ENCODE peak calls at places on chromosomes 6 and 20, in ten cellular contexts. X, Q, M, J, A, B, N, U, W and G are unnamed samples.

GRCh38 chr6:1031671-1032070 is 280.2 kb upstream of the FOXQ1 start:
- DNase-seq in X (no peak), Q (no peak), M (no peak), J (no peak), A (no peak), B (no peak), N (no peak), U (no peak), W (no peak), G (no peak)

GRCh38 chr6:165925474-165926156 is 242.0 kb downstream of the TBXT start:
- DNase-seq in X (no peak), Q (no peak), M (no peak), J (no peak), A (no peak), B (no peak), N (no peak), U (no peak), W (no peak), G (no peak)

GRCh38 chr6:105282801-105283585 is 103.2 kb upstream of the POPDC3 start:
- DNase-seq in X (no peak), Q (no peak), M (no peak), J (no peak), A (no peak), B (no peak), N (no peak), U (no peak), W (no peak), G (no peak)

GRCh38 chr6:129370268-129370916 is 339.6 kb downstream of the ARHGAP18 start:
- DNase-seq in X (no peak), Q (no peak), M (peak), J (peak), A (no peak), B (peak), N (peak), U (peak), W (peak), G (peak)

GRCh38 chr20:12815369-12815768 is 193.4 kb upstream of the SPTLC3 start:
- DNase-seq in X (no peak), Q (no peak), M (no peak), J (no peak), A (no peak), B (no peak), N (no peak), U (no peak), W (no peak), G (no peak)

GRCh38 chr6:93407186-93407585 is 12.2 kb downstream of the EPHA7 start:
- DNase-seq in X (no peak), Q (no peak), M (no peak), J (no peak), A (no peak), B (no peak), N (no peak), U (no peak), W (no peak), G (no peak)

GRCh38 chr6:133889557-133890301 is 816 bp downstream of the TCF21 start:
- DNase-seq in X (no peak), Q (no peak), M (no peak), J (no peak), A (no peak), B (no peak), N (no peak), U (no peak), W (no peak), G (no peak)

GRCh38 chr6:109467696-109468095 is 12.1 kb upstream of the MICAL1 start:
- DNase-seq in X (no peak), Q (no peak), M (no peak), J (no peak), A (no peak), B (no peak), N (no peak), U (no peak), W (no peak), G (no peak)

DNA sequence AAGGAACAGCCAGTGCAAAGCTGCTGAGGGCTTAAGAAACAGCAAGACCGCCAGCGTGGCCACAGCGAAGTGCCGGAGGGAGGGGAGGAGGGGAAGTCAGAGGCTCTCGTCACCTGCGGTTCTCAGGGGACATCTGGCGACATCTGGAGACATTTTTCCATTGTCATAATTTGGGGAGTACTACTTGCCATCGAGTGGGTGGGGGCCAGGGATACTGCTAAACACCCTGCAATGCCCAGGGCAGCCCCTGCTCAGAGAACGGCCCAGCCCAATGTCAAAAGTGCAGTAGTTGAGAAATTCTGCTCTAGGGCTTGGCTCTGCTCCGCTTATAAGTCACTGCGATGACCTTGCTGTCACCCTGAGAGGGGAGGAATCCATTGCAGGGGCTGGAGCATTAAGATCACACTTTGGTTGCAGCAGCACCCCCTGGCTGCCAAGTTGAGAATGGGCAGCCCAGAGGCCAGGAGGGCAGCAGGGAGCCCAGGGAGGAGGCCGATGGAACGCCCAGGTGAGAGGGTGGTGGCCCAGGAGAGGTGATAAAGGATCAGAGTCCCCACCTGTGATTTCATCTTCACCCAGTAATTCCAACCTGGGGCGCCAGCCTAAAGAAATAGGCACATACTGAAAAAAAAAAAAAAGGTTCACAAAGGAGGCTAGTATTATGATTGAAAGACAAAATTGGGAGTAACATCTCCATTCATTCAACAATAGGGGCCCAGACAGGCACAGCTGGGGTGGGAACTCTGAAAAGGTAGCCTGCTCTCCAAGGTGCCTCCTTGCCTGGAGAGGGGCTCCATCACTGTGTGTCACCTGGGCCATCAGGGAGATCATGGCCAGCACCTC is 218.2 kb downstream of the BMP7 start:
- DNase-seq in X (no peak), Q (peak), M (no peak), J (peak), A (no peak), B (no peak), N (no peak), U (peak), W (peak), G (no peak)
- TF ChIP-seq CTCF in X (no peak), Q (peak), M (peak), J (peak), A (no peak), B (peak), N (peak), U (peak), W (peak), G (peak)

DNA sequence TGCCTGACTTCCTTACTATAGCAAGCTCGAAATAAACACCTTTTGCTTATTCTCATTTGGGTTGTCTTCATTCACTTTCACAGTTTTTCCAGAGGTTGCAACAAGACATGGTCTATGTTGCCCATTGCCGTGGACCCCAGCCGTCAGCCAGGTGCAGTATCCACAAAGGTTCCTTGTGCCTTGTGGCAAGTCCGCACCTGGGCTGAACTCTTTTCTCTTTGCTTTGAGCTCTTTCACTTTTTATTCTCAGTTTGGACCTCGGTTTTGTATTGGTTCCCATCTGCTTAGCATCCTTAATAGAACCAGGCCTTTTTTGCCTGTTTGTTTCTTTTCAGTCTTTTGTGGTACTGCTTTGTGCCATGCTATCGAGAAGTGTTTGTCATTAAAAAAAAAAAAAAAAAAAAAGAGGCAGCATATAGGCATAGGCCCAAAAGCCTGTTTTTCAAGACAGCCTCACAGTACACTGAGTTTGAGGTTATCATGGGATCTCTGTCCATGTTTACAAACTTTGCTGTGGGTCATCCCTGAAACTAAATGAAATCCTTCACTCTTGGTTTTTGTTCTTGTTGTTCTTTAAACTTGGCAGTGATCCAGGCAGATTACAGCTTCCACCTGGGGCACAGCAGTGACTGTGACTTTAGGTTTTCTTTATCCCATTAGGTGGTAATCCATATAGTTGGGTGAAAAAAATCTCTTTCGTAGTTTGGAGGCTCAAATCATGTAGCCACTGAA is 33.3 kb downstream of the GSTA3 start:
- DNase-seq in X (no peak), Q (no peak), M (no peak), J (peak), A (no peak), B (no peak), N (no peak), U (no peak), W (no peak), G (no peak)
- H3K4me3 ChIP-seq in X (no peak), Q (no peak), M (no peak), J (no peak), A (no peak), B (no peak), N (no peak), U (no peak), W (no peak), G (no peak)

DNA sequence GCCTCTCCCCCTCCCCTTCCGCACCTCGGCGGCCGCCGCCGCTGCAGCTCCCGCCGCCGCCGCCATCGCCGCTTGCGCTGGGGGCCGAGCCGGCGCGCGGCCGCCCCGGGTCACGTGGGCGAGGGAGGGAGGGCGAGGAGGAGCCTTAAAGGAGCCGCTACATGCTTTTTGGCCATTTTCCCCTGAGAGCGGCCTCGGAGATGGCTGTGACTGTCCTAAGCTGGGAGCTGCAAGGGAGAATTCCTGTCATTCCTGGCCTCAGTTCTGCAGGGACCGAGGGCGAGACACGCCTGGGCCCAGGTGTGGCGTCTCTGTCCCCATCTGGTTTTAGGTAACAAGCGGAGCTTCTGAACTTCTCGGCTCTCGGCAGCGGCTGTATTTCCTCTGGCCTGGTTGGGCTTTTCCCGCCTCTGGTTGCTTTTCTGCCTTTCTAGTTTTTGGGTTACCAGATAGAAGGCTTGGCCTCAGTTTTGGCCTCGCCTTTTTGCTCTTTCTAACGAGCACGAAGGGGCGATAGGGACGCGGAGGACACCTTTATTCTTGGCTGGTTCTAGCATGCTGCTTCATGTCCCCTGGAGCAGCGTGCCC is at the start of gene EHMT2:
- DNase-seq in X (peak), Q (peak), M (peak), J (peak), A (peak), B (peak), N (peak), U (peak), W (peak), G (peak)
- TF ChIP-seq POLR2AphosphoS5 in X (peak), Q (peak), M (peak), J (peak), A (peak), B (peak), N (peak), U (peak), W (peak), G (peak)

GRCh38 chr6:157758516-157759023 is 64.5 kb upstream of the SNX9 start:
- DNase-seq in X (no peak), Q (no peak), M (no peak), J (no peak), A (no peak), B (no peak), N (no peak), U (no peak), W (peak), G (no peak)

GRCh38 chr6:157760589-157761330 is 62.3 kb upstream of the SNX9 start:
- DNase-seq in X (no peak), Q (no peak), M (no peak), J (no peak), A (no peak), B (no peak), N (peak), U (no peak), W (no peak), G (no peak)

GRCh38 chr6:157759028-157759427 is 64.0 kb upstream of the SNX9 start:
- DNase-seq in X (no peak), Q (no peak), M (no peak), J (no peak), A (no peak), B (no peak), N (no peak), U (no peak), W (no peak), G (no peak)

GRCh38 chr6:157761331-157761921 is 61.6 kb upstream of the SNX9 start:
- DNase-seq in X (no peak), Q (no peak), M (no peak), J (no peak), A (no peak), B (no peak), N (peak), U (no peak), W (no peak), G (no peak)

GRCh38 chr6:157760137-157760536 is 62.9 kb upstream of the SNX9 start:
- DNase-seq in X (no peak), Q (no peak), M (no peak), J (no peak), A (no peak), B (no peak), N (no peak), U (no peak), W (no peak), G (no peak)
- TF ChIP-seq CTCF in X (no peak), Q (no peak), M (no peak), J (peak), A (no peak), B (no peak), N (peak), U (no peak), W (peak), G (no peak)

DNA sequence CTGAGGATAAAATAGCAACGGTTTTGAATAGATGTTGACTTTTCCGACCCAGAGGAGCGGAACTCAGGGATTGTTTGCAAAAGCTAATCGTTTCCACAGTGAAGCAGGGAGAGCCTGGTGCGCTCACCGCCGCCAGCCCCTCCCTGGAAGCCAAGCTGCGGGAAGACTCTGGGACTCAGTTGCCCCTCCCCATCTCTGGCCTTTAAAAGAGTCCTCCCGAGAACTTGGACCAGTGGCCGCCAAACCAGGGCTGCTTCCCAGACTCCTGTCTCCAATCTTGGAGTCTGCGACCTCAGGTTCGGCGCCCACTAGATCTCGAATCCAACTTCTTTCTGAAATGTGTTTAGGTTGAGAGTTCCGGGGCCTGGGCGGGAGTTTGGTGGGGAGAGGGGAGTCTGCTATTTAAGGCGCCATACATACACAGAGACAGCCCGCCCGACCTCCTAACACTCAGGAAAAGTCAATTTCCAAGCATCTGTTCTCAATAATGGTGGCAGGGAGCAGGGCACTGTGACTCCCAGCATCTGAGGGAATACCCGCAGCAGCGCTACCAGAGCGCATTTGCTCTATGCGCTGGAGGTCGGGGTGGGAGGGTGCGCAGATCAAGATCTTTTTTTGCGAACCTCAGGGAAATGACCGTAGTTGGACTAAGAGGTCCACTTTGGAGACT is 812 bp upstream of the GRIK2 start:
- DNase-seq in X (no peak), Q (no peak), M (no peak), J (no peak), A (no peak), B (no peak), N (no peak), U (no peak), W (no peak), G (no peak)
- H3K4me3 ChIP-seq in X (no peak), Q (peak), M (peak), J (no peak), A (no peak), B (peak), N (peak), U (no peak), W (no peak), G (peak)

GRCh38 chr6:14123331-14124105 is 5.9 kb downstream of the CD83 start:
- DNase-seq in X (no peak), Q (no peak), M (no peak), J (no peak), A (no peak), B (no peak), N (no peak), U (no peak), W (no peak), G (no peak)

GRCh38 chr6:14119764-14120163 is 2.2 kb downstream of the CD83 start:
- DNase-seq in X (no peak), Q (no peak), M (no peak), J (no peak), A (no peak), B (no peak), N (no peak), U (no peak), W (no peak), G (no peak)

GRCh38 chr6:14120556-14120955 is 3.0 kb downstream of the CD83 start:
- DNase-seq in X (no peak), Q (no peak), M (no peak), J (no peak), A (no peak), B (no peak), N (no peak), U (no peak), W (no peak), G (no peak)

GRCh38 chr6:14125346-14125745 is 7.8 kb downstream of the CD83 start:
- DNase-seq in X (no peak), Q (no peak), M (no peak), J (no peak), A (no peak), B (no peak), N (no peak), U (no peak), W (no peak), G (no peak)

GRCh38 chr6:14121936-14122344 is 4.4 kb downstream of the CD83 start:
- DNase-seq in X (no peak), Q (no peak), M (no peak), J (no peak), A (no peak), B (no peak), N (no peak), U (peak), W (no peak), G (no peak)
- TF ChIP-seq POLR2AphosphoS5 in X (no peak), Q (no peak), M (no peak), J (no peak), A (no peak), B (no peak), N (no peak), U (no peak), W (no peak), G (no peak)

GRCh38 chr6:131958551-131959470 is 7.6 kb upstream of the CCN2 start:
- DNase-seq in X (no peak), Q (no peak), M (no peak), J (peak), A (no peak), B (peak), N (no peak), U (peak), W (no peak), G (no peak)
- TF ChIP-seq CTCF in X (no peak), Q (no peak), M (no peak), J (no peak), A (no peak), B (no peak), N (no peak), U (no peak), W (no peak), G (no peak)

DNA sequence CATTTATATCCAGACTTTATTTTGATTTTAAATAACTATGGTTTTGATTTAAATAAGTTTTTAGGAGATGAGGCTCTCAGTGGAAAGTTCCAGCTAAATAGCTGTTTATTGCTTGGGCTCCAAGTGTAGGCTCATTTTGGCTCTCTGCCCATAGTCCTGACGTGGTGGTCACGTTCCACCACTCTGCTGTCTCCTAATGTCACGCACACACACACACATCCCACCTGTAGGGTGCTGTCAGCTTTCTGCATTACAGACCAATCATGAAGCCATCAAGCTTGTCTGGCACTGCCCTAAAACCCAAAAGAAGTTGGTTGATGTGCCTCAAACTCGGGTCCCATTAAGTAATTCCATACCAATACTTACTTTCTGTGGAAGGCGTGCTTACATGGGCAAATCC is 45.4 kb downstream of the PANK2 start:
- DNase-seq in X (no peak), Q (no peak), M (no peak), J (no peak), A (no peak), B (no peak), N (no peak), U (no peak), W (no peak), G (no peak)
- H3K4me3 ChIP-seq in X (no peak), Q (no peak), M (no peak), J (no peak), A (no peak), B (no peak), N (no peak), U (no peak), W (no peak), G (no peak)

DNA sequence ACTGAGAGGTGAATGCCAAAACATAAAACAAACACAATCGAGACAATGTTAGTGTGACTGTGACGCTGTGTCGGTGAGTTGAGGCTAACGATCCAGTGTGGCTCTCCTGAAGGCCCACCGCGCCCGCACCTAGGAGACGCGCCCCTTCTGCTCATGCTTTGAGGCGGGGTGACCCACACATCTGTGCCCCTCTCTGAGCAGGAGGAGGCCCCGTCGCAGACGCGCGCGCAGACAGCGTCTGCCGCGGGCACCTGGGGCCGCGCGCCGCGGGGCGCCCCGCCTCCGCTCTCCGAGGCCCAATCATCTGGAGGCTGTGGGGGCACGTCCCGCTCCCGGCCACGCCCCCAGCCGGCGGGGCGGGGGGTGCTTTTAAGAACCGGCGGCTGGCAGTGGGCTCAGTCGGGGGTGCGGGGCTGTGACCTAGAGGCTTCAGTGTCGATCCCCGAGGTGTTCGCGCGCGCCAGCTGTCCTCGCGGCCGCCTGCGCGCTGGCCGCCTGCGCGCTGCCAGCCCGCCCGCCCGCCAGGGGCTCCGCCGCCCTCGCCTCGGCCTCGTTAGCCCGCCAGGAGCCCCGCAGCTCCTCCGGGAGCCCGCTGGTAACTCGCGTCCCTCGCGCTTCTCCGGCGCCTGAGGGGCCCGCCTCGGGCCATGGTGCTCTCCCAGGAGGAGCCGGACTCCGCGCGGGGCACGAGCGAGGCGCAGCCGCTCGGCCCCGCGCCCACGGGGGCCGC is at the start of gene SLC16A10:
- DNase-seq in X (no peak), Q (peak), M (peak), J (peak), A (peak), B (peak), N (no peak), U (peak), W (peak), G (peak)
- TF ChIP-seq POLR2AphosphoS5 in X (no peak), Q (no peak), M (peak), J (peak), A (peak), B (no peak), N (no peak), U (peak), W (no peak), G (peak)